ENCODE peak calls at places on chromosome 21, in seven cellular contexts. One of them, this sample, is unnamed.

GRCh38 chr21:37970548-37970947 is 54.3 kb upstream of the KCNJ6 start:
- DNase-seq in tibial nerve: no peak
- DNase-seq in spleen: no peak
- DNase-seq in IMR-90: no peak
- DNase-seq in HCT116: no peak
- DNase-seq in stomach: no peak
- DNase-seq in heart left ventricle: no peak
- DNase-seq in this sample: no peak

GRCh38 chr21:37986751-37987399 is 70.6 kb upstream of the KCNJ6 start:
- DNase-seq in tibial nerve: no peak
- DNase-seq in stomach: no peak
- DNase-seq in IMR-90: no peak
- DNase-seq in spleen: no peak
- DNase-seq in heart left ventricle: no peak
- DNase-seq in HCT116: no peak
- DNase-seq in this sample: no peak

GRCh38 chr21:36656138-36656537 is 42.8 kb upstream of the SIM2 start:
- DNase-seq in IMR-90: no peak
- DNase-seq in HCT116: no peak
- DNase-seq in heart left ventricle: no peak
- DNase-seq in tibial nerve: no peak
- DNase-seq in stomach: peak; percentile 49
- DNase-seq in spleen: no peak
- DNase-seq in this sample: no peak

GRCh38 chr21:45940091-45940490 is 41.5 kb upstream of the COL6A1 start:
- DNase-seq in stomach: no peak
- DNase-seq in HCT116: no peak
- DNase-seq in spleen: peak; percentile 57
- DNase-seq in IMR-90: no peak
- DNase-seq in tibial nerve: no peak
- DNase-seq in heart left ventricle: no peak
- DNase-seq in this sample: no peak

GRCh38 chr21:35179990-35180557 is 131.0 kb upstream of the RUNX1 start:
- DNase-seq in stomach: no peak
- DNase-seq in IMR-90: peak; percentile 94
- DNase-seq in heart left ventricle: no peak
- DNase-seq in HCT116: no peak
- DNase-seq in tibial nerve: no peak
- DNase-seq in spleen: no peak
- DNase-seq in this sample: no peak

GRCh38 chr21:36193200-36193599 is 36.6 kb downstream of the DOP1B start:
- DNase-seq in stomach: no peak
- DNase-seq in tibial nerve: no peak
- DNase-seq in heart left ventricle: no peak
- DNase-seq in IMR-90: peak; percentile 17
- DNase-seq in HCT116: no peak
- DNase-seq in spleen: no peak
- DNase-seq in this sample: no peak

GRCh38 chr21:42737969-42738590 is 84.7 kb downstream of the PDE9A start:
- DNase-seq in HCT116: no peak
- DNase-seq in spleen: peak; percentile 87
- DNase-seq in IMR-90: no peak
- DNase-seq in heart left ventricle: peak; percentile 62
- DNase-seq in tibial nerve: no peak
- DNase-seq in stomach: peak; percentile 72
- DNase-seq in this sample: no peak

GRCh38 chr21:27156666-27157065 is 189.8 kb upstream of the ADAMTS5 start:
- DNase-seq in IMR-90: no peak
- DNase-seq in stomach: no peak
- DNase-seq in heart left ventricle: no peak
- DNase-seq in tibial nerve: no peak
- DNase-seq in HCT116: no peak
- DNase-seq in spleen: no peak
- DNase-seq in this sample: no peak

GRCh38 chr21:35027558-35028450 is 21.3 kb downstream of the RUNX1 start:
- DNase-seq in stomach: no peak
- DNase-seq in tibial nerve: no peak
- DNase-seq in heart left ventricle: no peak
- DNase-seq in HCT116: no peak
- DNase-seq in IMR-90: no peak
- DNase-seq in spleen: no peak
- DNase-seq in this sample: no peak

GRCh38 chr21:27371688-27372331 is 404.9 kb upstream of the ADAMTS5 start:
- DNase-seq in IMR-90: peak; percentile 71
- DNase-seq in stomach: no peak
- DNase-seq in HCT116: no peak
- DNase-seq in tibial nerve: no peak
- DNase-seq in spleen: no peak
- DNase-seq in heart left ventricle: no peak
- DNase-seq in this sample: no peak

GRCh38 chr21:27412530-27412929 is 445.6 kb upstream of the ADAMTS5 start:
- DNase-seq in heart left ventricle: no peak
- DNase-seq in spleen: no peak
- DNase-seq in IMR-90: no peak
- DNase-seq in HCT116: no peak
- DNase-seq in stomach: no peak
- DNase-seq in tibial nerve: no peak
- DNase-seq in this sample: no peak

GRCh38 chr21:34761758-34762330 is 93.0 kb downstream of the CLIC6 start:
- DNase-seq in heart left ventricle: no peak
- DNase-seq in tibial nerve: no peak
- DNase-seq in IMR-90: no peak
- DNase-seq in HCT116: no peak
- DNase-seq in stomach: no peak
- DNase-seq in spleen: no peak
- DNase-seq in this sample: no peak

GRCh38 chr21:42640486-42640885 is 12.9 kb upstream of the PDE9A start:
- DNase-seq in heart left ventricle: no peak
- DNase-seq in stomach: peak; percentile 76
- DNase-seq in tibial nerve: no peak
- DNase-seq in IMR-90: no peak
- DNase-seq in spleen: peak; percentile 61
- DNase-seq in HCT116: no peak
- DNase-seq in this sample: no peak

GRCh38 chr21:28822882-28823335 is 169.8 kb downstream of the LTN1 start:
- DNase-seq in heart left ventricle: no peak
- DNase-seq in spleen: no peak
- DNase-seq in HCT116: no peak
- DNase-seq in stomach: no peak
- DNase-seq in IMR-90: peak; percentile 21
- DNase-seq in tibial nerve: peak; percentile 16
- DNase-seq in this sample: no peak

GRCh38 chr21:27269646-27270045 is 302.8 kb upstream of the ADAMTS5 start:
- DNase-seq in heart left ventricle: no peak
- DNase-seq in stomach: no peak
- DNase-seq in spleen: no peak
- DNase-seq in HCT116: no peak
- DNase-seq in tibial nerve: no peak
- DNase-seq in IMR-90: peak; percentile 97
- DNase-seq in this sample: no peak

GRCh38 chr21:42179316-42179715 is 39.6 kb upstream of the ABCG1 start:
- DNase-seq in spleen: no peak
- DNase-seq in IMR-90: no peak
- DNase-seq in stomach: no peak
- DNase-seq in HCT116: no peak
- DNase-seq in heart left ventricle: no peak
- DNase-seq in tibial nerve: no peak
- DNase-seq in this sample: no peak

GRCh38 chr21:40976198-40977114 is 129.5 kb upstream of the DSCAM start:
- DNase-seq in IMR-90: no peak
- DNase-seq in HCT116: no peak
- DNase-seq in heart left ventricle: no peak
- DNase-seq in stomach: no peak
- DNase-seq in tibial nerve: no peak
- DNase-seq in spleen: no peak
- DNase-seq in this sample: no peak

GRCh38 chr21:23799376-23799775 is 1807.9 kb downstream of the MRPL39 start:
- DNase-seq in tibial nerve: no peak
- DNase-seq in spleen: no peak
- DNase-seq in heart left ventricle: no peak
- DNase-seq in IMR-90: no peak
- DNase-seq in HCT116: no peak
- DNase-seq in stomach: no peak
- DNase-seq in this sample: no peak

GRCh38 chr21:46006547-46007497 is 25.3 kb downstream of the COL6A1 start:
- DNase-seq in spleen: peak; percentile 62
- DNase-seq in heart left ventricle: peak; percentile 26
- DNase-seq in tibial nerve: no peak
- DNase-seq in stomach: peak; percentile 22
- DNase-seq in IMR-90: no peak
- DNase-seq in HCT116: no peak
- DNase-seq in this sample: no peak

GRCh38 chr21:28928578-28929124 is 64.0 kb downstream of the LTN1 start:
- DNase-seq in HCT116: no peak
- DNase-seq in IMR-90: no peak
- DNase-seq in spleen: no peak
- DNase-seq in tibial nerve: no peak
- DNase-seq in stomach: no peak
- DNase-seq in heart left ventricle: no peak
- DNase-seq in this sample: no peak

GRCh38 chr21:31203371-31204054 is 140.5 kb downstream of the TIAM1 start:
- DNase-seq in stomach: no peak
- DNase-seq in spleen: no peak
- DNase-seq in heart left ventricle: no peak
- DNase-seq in IMR-90: peak; percentile 40
- DNase-seq in tibial nerve: no peak
- DNase-seq in HCT116: peak; percentile 18
- DNase-seq in this sample: no peak

GRCh38 chr21:25647632-25648031 is 8.6 kb downstream of the JAM2 start:
- DNase-seq in tibial nerve: no peak
- DNase-seq in stomach: no peak
- DNase-seq in heart left ventricle: no peak
- DNase-seq in HCT116: no peak
- DNase-seq in IMR-90: no peak
- DNase-seq in spleen: no peak
- DNase-seq in this sample: no peak

GRCh38 chr21:25643486-25643885 is 4.4 kb downstream of the JAM2 start:
- DNase-seq in heart left ventricle: no peak
- DNase-seq in IMR-90: no peak
- DNase-seq in HCT116: no peak
- DNase-seq in stomach: no peak
- DNase-seq in tibial nerve: no peak
- DNase-seq in spleen: no peak
- DNase-seq in this sample: no peak

GRCh38 chr21:25640671-25641292 is 1.7 kb downstream of the JAM2 start:
- DNase-seq in tibial nerve: no peak
- DNase-seq in heart left ventricle: no peak
- DNase-seq in spleen: no peak
- DNase-seq in stomach: no peak
- DNase-seq in HCT116: no peak
- DNase-seq in IMR-90: no peak
- DNase-seq in this sample: no peak

GRCh38 chr21:25646541-25646940 is 7.5 kb downstream of the JAM2 start:
- DNase-seq in stomach: no peak
- DNase-seq in IMR-90: no peak
- DNase-seq in tibial nerve: no peak
- DNase-seq in heart left ventricle: no peak
- DNase-seq in spleen: no peak
- DNase-seq in HCT116: no peak
- DNase-seq in this sample: no peak
- H3K36me3 ChIP-seq in stomach: no peaks in the 10 kb centered on the region
- H3K36me3 ChIP-seq in IMR-90: no peaks in the 10 kb centered on the region
- H3K36me3 ChIP-seq in tibial nerve: no peaks in the 10 kb centered on the region
- H3K36me3 ChIP-seq in heart left ventricle: no peaks in the 10 kb centered on the region
- H3K36me3 ChIP-seq in spleen: no peaks in the 10 kb centered on the region
- H3K36me3 ChIP-seq in HCT116: no peaks in the 10 kb centered on the region
- H3K36me3 ChIP-seq in this sample: no peaks in the 10 kb centered on the region

GRCh38 chr21:33578214-33578613 is 10.3 kb downstream of the DONSON start:
- DNase-seq in tibial nerve: no peak
- DNase-seq in IMR-90: peak; percentile 76
- DNase-seq in heart left ventricle: no peak
- DNase-seq in stomach: no peak
- DNase-seq in spleen: no peak
- DNase-seq in HCT116: no peak
- DNase-seq in this sample: no peak
- TF ChIP-seq POLR2A in tibial nerve: no peak
- TF ChIP-seq POLR2A in IMR-90: no peak
- TF ChIP-seq POLR2A in heart left ventricle: no peak
- TF ChIP-seq POLR2A in stomach: no peak
- TF ChIP-seq POLR2A in spleen: no peak
- TF ChIP-seq POLR2A in HCT116: no peak
- TF ChIP-seq POLR2A in this sample: no peak

DNA sequence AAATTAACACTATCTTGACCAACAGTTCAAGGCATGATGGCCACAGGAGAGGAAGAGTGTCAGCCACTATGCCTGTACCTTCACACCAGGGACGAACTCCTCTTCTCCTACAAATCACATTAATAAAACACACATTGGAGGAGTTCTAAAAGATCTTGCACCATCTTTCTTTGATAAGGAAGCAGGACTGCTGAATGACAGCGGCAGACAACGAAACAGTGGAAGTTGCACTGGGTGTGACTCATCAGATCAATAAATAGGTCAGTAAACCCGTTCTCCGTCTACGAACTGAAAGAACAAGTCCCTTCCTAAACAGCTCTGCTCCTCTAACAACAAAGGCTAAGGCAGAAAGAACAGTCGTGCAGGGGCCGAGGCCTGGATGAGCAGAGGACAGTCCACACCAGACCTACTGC is 23.1 kb downstream of the UBE2G2 start:
- DNase-seq in stomach: no peak
- DNase-seq in heart left ventricle: no peak
- DNase-seq in tibial nerve: no peak
- DNase-seq in HCT116: peak; percentile 64
- DNase-seq in spleen: no peak
- DNase-seq in IMR-90: no peak
- DNase-seq in this sample: no peak
- H3K36me3 ChIP-seq in stomach: peaks cover 56% of the 10 kb centered on the region
- H3K36me3 ChIP-seq in heart left ventricle: peaks cover 3% of the 10 kb centered on the region
- H3K36me3 ChIP-seq in tibial nerve: no peaks in the 10 kb centered on the region
- H3K36me3 ChIP-seq in HCT116: peaks cover 34% of the 10 kb centered on the region
- H3K36me3 ChIP-seq in spleen: peaks cover 100% of the 10 kb centered on the region
- H3K36me3 ChIP-seq in IMR-90: peaks cover 30% of the 10 kb centered on the region
- H3K36me3 ChIP-seq in this sample: peaks cover 43% of the 10 kb centered on the region

DNA sequence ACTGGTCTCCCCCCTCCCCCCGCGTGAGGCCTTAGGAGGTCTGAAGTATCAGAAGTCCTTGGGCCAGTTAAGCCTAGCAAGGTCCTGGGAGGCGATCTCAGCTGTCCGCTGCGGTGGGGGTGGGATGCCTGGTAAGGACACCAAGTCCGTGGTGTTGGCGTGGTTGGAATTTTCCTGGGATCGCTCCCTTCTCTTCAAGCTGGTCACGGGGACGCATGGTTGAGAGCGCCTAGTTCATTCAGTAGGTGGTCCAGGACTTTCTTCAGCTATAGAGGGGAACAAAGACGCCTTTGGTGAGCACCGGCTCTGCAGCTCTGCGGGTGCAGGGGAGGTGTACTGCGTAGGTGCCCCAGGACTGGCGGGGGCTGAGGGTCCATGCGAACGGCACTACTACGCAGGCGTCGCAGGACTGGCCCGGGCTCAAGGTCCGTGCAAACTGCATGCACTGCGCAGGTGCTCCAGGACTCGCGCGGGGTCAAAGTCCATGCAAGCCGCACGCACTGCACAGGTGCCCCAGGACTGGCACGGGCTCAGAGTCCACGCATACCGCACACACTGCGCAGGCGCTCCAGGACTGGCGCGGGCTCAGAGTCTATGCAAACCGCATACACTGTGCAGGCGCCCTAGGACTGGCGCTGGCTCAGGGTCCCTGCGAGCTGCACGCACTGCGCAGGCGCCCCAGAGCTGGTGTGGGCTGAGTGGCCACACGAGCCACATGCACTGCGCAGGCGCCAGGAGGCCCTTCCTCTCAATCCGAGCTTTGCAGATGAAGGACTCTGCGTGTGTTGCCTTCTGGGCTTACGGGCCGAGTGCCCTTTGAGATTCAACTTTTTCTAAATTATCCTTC is 36.6 kb upstream of the HMGN1 start:
- DNase-seq in tibial nerve: no peak
- DNase-seq in heart left ventricle: peak; percentile 91
- DNase-seq in IMR-90: peak; percentile 75
- DNase-seq in HCT116: no peak
- DNase-seq in spleen: peak; percentile 94
- DNase-seq in stomach: peak; percentile 92
- DNase-seq in this sample: peak; percentile 78
- TF ChIP-seq POLR2A in tibial nerve: peak; percentile 23
- TF ChIP-seq POLR2A in heart left ventricle: peak; percentile 14
- TF ChIP-seq POLR2A in IMR-90: no peak
- TF ChIP-seq POLR2A in HCT116: no peak
- TF ChIP-seq POLR2A in spleen: no peak
- TF ChIP-seq POLR2A in stomach: no peak
- TF ChIP-seq POLR2A in this sample: no peak